ENCODE peak calls at places on chromosomes 2 and 18, in four cellular contexts. D is NB4, V is nephron progenitor cell, P is gastrocnemius medialis. M is an unnamed sample.
A peak's percentile ranks its signal among the peaks of the same experiment; 100 is the strongest.

GRCh38 chr2:11071207-11071606 is 84.1 kb upstream of the SLC66A3 start:
- DNase-seq in D (peak; percentile 54), V (no peak), P (no peak), M (no peak)

GRCh38 chr2:189285962-189286648 is 106.5 kb upstream of the COL5A2 start:
- DNase-seq in D (no peak), P (no peak), V (no peak), M (no peak)

GRCh38 chr18:77068890-77069312 is 63.7 kb downstream of the MBP start:
- DNase-seq in D (no peak), V (no peak), P (no peak), M (no peak)

GRCh38 chr2:160367887-160368286 is 125.7 kb downstream of the RBMS1 start:
- DNase-seq in D (peak; percentile 88), P (peak; percentile 37), V (peak; percentile 17), M (no peak)

GRCh38 chr2:129712586-129712985 is 266.9 kb upstream of the RAB6C start:
- DNase-seq in P (no peak), D (no peak), V (no peak), M (no peak)

GRCh38 chr2:44470151-44470550 is 108.4 kb downstream of the CAMKMT start:
- DNase-seq in V (no peak), P (no peak), D (no peak), M (no peak)

GRCh38 chr18:8749492-8749891 is 44.1 kb downstream of the MTCL1 start:
- DNase-seq in P (no peak), D (no peak), V (no peak), M (no peak)

GRCh38 chr2:32802877-32803276 is 143.9 kb upstream of the LTBP1 start:
- DNase-seq in P (no peak), D (no peak), V (no peak), M (no peak)

GRCh38 chr2:234981197-234982095 is 29.6 kb downstream of the SH3BP4 start:
- DNase-seq in P (peak; percentile 34), V (peak; percentile 57), D (no peak), M (peak; percentile 37)

GRCh38 chr2:123993728-123994323 is 31.3 kb upstream of the CNTNAP5 start:
- DNase-seq in V (peak; percentile 45), D (peak; percentile 44), P (no peak), M (peak; percentile 12)

GRCh38 chr2:159126653-159127052 is 158.2 kb downstream of the TANC1 start:
- DNase-seq in P (no peak), V (no peak), D (no peak), M (no peak)

GRCh38 chr2:53543083-53543482 is 224.5 kb upstream of the CHAC2 start:
- DNase-seq in P (no peak), V (no peak), D (no peak), M (no peak)

GRCh38 chr18:2070636-2071035 is 500.7 kb downstream of the METTL4 start:
- DNase-seq in P (no peak), V (no peak), D (no peak), M (no peak)

GRCh38 chr2:23756593-23757292 is 170.2 kb downstream of the ATAD2B start:
- DNase-seq in V (no peak), D (no peak), P (no peak), M (no peak)

GRCh38 chr2:14626873-14627272 is 5.6 kb upstream of the LRATD1 start:
- DNase-seq in P (no peak), V (no peak), D (no peak), M (no peak)

GRCh38 chr18:24114924-24115549 is 23.8 kb upstream of the CABYR start:
- DNase-seq in D (no peak), V (no peak), P (no peak), M (no peak)

GRCh38 chr2:30683240-30683956 is 123.8 kb downstream of the CAPN13 start:
- DNase-seq in V (no peak), D (peak; percentile 51), P (no peak), M (no peak)

GRCh38 chr18:67310826-67311225 is 205.7 kb downstream of the DSEL start:
- DNase-seq in P (no peak), D (no peak), V (no peak), M (no peak)

GRCh38 chr18:7633171-7633570 is 66.1 kb downstream of the PTPRM start:
- DNase-seq in V (no peak), P (no peak), D (no peak), M (no peak)

DNA sequence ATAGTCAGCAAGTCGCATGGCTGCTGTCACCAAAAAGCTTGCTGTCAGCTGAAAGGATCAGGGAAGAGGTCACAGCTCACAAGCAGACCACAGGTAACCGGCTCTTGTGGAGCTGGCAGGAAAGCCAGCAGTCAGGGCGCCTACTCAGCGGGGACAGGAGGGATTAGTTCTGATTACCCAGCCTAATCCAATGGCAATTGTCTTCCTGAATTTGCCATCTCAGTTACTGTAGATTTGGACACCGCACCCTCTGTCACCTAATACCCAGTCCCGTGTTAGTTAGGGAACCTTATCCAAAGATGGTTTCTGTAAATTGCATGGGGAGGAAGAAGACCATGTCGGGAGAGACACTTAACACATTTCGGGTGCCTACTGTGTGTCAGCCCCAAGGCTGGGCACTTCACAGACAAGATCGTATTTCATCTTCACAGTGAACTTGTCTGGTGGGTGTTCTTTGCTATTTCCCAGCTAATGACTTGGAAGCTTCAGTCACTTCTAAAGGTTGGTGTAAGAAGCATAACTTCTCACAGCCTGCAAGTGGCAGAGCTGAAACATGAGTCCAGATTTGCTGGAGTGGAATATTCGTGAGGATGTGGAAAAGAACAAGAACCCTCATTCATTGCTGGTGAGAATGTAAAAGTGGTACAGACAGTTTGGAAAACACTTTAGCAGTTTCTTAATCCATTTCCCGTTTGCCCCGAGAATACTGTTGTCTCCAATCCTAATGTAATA is 9.9 kb downstream of the ALPK2 start:
- DNase-seq in V (no peak), P (no peak), D (no peak), M (no peak)
- TF ChIP-seq CTCF in V (no peak), P (no peak), D (no peak), M (no peak)

DNA sequence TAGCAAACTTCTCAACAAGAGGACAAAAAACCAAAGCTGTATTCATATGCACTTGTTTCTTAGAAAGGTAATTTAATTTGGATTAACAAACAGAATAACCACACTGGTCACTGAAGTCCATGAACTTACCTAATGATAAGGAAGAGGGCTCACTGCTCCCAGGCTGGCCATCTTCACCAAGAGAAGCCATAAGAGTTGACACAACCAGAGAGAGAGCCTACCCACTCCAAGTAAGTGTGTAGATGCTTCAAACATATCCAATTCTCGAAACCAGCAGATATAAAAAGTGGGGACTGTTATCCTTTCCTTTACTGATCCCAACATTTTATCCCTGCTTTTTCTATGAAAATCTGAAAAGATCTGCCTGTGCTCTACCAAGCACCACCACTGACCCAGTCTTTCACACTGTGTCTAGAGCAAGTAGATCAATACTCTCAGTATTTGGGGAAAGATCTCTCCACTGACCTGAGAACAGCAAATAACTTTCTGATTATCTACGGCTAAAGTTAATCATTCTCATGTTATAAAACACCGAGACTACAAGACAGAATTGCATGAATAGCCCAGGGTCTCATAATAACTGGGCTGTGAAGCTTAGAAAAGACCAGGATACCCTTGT is 111.5 kb upstream of the RNU4ATAC start:
- DNase-seq in P (no peak), D (no peak), V (no peak), M (no peak)
- TF ChIP-seq CTCF in P (no peak), D (no peak), V (no peak), M (no peak)

GRCh38 chr2:154375625-154376020 is 322.9 kb upstream of the KCNJ3 start:
- DNase-seq in D (peak; percentile 56), P (no peak), V (peak; percentile 5), M (no peak)
- TF ChIP-seq CTCF in D (no peak), P (no peak), V (peak; percentile 51), M (peak; percentile 67)

DNA sequence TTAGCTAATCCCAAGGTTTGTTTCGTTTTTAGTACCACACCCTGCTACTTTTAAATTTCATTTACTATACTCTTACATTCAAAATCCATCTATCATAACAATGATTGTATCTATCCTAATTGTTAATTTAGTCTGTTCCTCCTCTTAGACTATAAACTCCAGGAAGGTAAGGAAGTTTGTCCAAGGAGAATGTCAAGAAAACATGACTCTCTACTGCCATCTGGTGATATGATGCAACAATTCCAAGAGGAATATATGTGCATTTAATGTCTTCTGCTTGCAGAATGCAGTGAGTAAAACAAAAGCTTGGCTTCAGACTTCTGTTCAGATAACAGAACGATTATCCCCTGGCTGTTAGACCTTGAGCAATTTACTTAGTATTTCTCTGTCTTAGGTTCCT is 1267.1 kb downstream of the LRP1B start:
- DNase-seq in P (no peak), V (no peak), D (peak; percentile 58), M (no peak)
- TF ChIP-seq CTCF in P (peak; percentile 45), V (peak; percentile 64), D (no peak), M (peak; percentile 67)

DNA sequence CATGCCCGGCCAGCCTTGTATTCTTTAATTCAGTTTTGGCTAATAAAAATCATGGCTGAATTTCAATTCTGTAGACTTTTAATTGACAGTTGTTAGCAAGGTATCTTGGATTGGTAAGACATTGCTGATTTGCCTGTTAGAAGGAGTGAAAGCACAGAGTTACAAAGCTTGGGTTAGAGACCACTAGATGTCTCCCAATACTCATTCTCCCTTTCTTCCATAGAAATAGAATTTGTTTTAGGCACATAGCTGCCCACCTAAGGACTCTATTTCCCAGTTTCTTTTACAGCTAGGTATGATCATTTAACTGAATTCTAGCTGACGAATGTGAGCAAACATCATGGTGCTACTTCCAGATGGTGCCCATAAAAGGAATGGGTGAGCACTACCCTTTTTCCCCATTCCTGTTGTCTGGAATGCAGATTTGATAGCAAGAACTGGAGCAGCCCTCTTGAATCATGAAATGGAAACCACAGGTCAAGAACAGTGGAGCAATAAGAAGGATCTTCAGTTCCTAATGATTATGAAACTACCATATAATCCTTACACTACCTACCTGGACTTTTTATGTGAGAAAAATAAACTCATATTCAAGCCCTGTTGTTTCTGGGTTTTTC is 17.5 kb downstream of the PECR start:
- DNase-seq in D (peak; percentile 22), V (no peak), P (no peak), M (no peak)
- TF ChIP-seq CTCF in D (no peak), V (no peak), P (no peak), M (no peak)

GRCh38 chr18:5841518-5841917 is 53.8 kb downstream of the TMEM200C start:
- DNase-seq in D (no peak), P (no peak), V (no peak), M (no peak)
- TF ChIP-seq CTCF in D (no peak), P (no peak), V (no peak), M (no peak)

GRCh38 chr18:29874519-29875098 is 1167.9 kb downstream of the DSC3 start:
- DNase-seq in P (no peak), D (peak; percentile 58), V (peak; percentile 42), M (peak; percentile 29)
- TF ChIP-seq CTCF in P (no peak), D (peak; percentile 30), V (peak; percentile 70), M (peak; percentile 75)

DNA sequence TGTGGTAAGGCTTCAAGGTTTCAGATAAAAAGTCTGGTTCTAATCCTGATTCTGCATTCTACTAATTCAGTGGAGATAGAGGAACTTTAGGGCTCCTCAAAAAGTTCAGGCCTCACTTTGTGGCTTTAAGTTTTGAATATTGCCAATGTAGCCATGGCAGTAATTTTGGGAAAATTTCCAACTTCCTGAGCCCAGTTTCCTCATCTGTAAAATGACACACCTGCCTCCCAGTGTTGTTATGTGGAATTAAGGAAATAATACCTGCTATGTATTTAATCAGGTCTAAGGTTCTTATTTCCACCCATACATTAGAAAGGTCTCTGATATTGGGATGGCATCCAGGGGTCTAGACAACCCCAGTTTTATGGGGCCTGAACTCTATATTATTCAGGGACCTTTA is 147.5 kb upstream of the ITGA6 start:
- DNase-seq in V (no peak), P (no peak), D (no peak), M (no peak)
- TF ChIP-seq CTCF in V (no peak), P (no peak), D (no peak), M (no peak)

M was measured in progenitor cell of endocrine pancreas.